ENCODE peak calls at places on chromosomes 11 and 22, in five cellular contexts. B is epithelial cell of esophagus, F is cardiac muscle cell, Q is fibroblast of pulmonary artery, A is neuronal stem cell. L is an unnamed sample.

GRCh38 chr11:116960916-116961315 is 123.5 kb upstream of the APOA1 start:
- DNase-seq in Q (peak; percentile 46), B (peak; percentile 66), F (peak; percentile 54), A (no peak), L (no peak)

GRCh38 chr11:76670475-76671235 is at the start of gene LRRC32:
- DNase-seq in A (peak; percentile 38), B (peak; percentile 23), F (peak; percentile 55), Q (no peak), L (no peak)

GRCh38 chr22:47043835-47044721 is 281.6 kb downstream of the TBC1D22A start:
- DNase-seq in Q (peak; percentile 39), A (no peak), B (peak; percentile 58), F (peak; percentile 28), L (no peak)

GRCh38 chr22:48370508-48371325 is 1457.0 kb downstream of the BRD1 start:
- DNase-seq in Q (no peak), F (no peak), A (no peak), B (no peak), L (no peak)

GRCh38 chr11:100735949-100736675 is 49.0 kb downstream of the ARHGAP42 start:
- DNase-seq in B (peak; percentile 29), A (no peak), Q (peak; percentile 62), F (peak; percentile 59), L (no peak)

GRCh38 chr11:441418-442274 is at the start of gene ANO9:
- DNase-seq in B (peak; percentile 53), F (no peak), Q (no peak), A (no peak), L (peak; percentile 76)

GRCh38 chr11:84316866-84317560 is 1030.8 kb upstream of the CCDC90B start:
- DNase-seq in B (peak; percentile 22), A (peak; percentile 21), Q (peak; percentile 71), F (peak; percentile 35), L (no peak)

GRCh38 chr22:38327396-38327795 is 10.2 kb upstream of the CSNK1E start:
- DNase-seq in A (no peak), Q (no peak), B (peak; percentile 17), F (no peak), L (no peak)

GRCh38 chr11:57792060-57792541 is 30.5 kb downstream of the CTNND1 start:
- DNase-seq in A (no peak), F (peak; percentile 49), B (peak; percentile 60), Q (no peak), L (peak; percentile 86)

GRCh38 chr11:14371249-14371648 is 12.3 kb upstream of the RRAS2 start:
- DNase-seq in B (no peak), A (no peak), F (no peak), Q (no peak), L (no peak)

GRCh38 chr22:17922925-17923898 is 101.1 kb downstream of the MICAL3 start:
- DNase-seq in Q (peak; percentile 84), F (peak; percentile 89), A (no peak), B (no peak), L (no peak)

GRCh38 chr11:118001494-118001971 is 15.3 kb downstream of the IL10RA start:
- DNase-seq in A (no peak), B (no peak), F (no peak), Q (no peak), L (no peak)

GRCh38 chr11:10450451-10451398 is 4.3 kb upstream of the AMPD3 start:
- DNase-seq in A (peak; percentile 40), Q (peak; percentile 26), F (peak; percentile 41), B (peak; percentile 57), L (peak; percentile 57)

GRCh38 chr11:130514316-130514715 is 65.9 kb downstream of the ADAMTS15 start:
- DNase-seq in B (no peak), A (no peak), Q (peak; percentile 31), F (peak; percentile 73), L (no peak)

GRCh38 chr11:45541693-45542434 is 123.6 kb downstream of the CHST1 start:
- DNase-seq in Q (no peak), B (no peak), F (no peak), A (no peak), L (no peak)

GRCh38 chr11:72970557-72971118 is 156.4 kb downstream of the ATG16L2 start:
- DNase-seq in A (no peak), B (no peak), Q (no peak), F (peak; percentile 35), L (no peak)

GRCh38 chr11:78000193-78000592 is 5.7 kb upstream of the INTS4 start:
- DNase-seq in B (peak; percentile 72), A (no peak), F (peak; percentile 88), Q (peak; percentile 88), L (peak; percentile 42)

GRCh38 chr11:134224710-134225662 is 515 bp downstream of the VPS26B start:
- DNase-seq in Q (peak; percentile 28), B (peak; percentile 33), F (peak; percentile 61), A (peak; percentile 29), L (peak; percentile 57)

GRCh38 chr22:41949297-41949965 is 2.5 kb upstream of the CENPM start:
- DNase-seq in A (no peak), Q (no peak), B (no peak), F (no peak), L (no peak)

GRCh38 chr11:120024046-120024445 is 113.9 kb downstream of the TRIM29 start:
- DNase-seq in A (no peak), B (no peak), F (no peak), Q (no peak), L (no peak)

GRCh38 chr11:47234669-47235075 is 13.9 kb downstream of the ACP2 start:
- DNase-seq in A (no peak), Q (peak; percentile 41), F (peak; percentile 59), B (no peak), L (peak; percentile 56)

GRCh38 chr11:36953986-36954385 is 355.9 kb upstream of the RAG2 start:
- DNase-seq in A (no peak), F (peak; percentile 7), Q (peak; percentile 18), B (peak; percentile 15), L (no peak)

GRCh38 chr11:1151366-1152315 is 6.1 kb upstream of the MUC5AC start:
- DNase-seq in B (no peak), A (no peak), F (no peak), Q (no peak), L (no peak)

GRCh38 chr11:30735946-30736345 is 149.8 kb upstream of the MPPED2 start:
- DNase-seq in A (no peak), F (no peak), Q (no peak), B (no peak), L (no peak)

GRCh38 chr11:69361048-69361447 is 67.1 kb downstream of the MYEOV start:
- DNase-seq in B (no peak), A (no peak), Q (no peak), F (no peak), L (no peak)

GRCh38 chr11:78825531-78825930 is 250.9 kb upstream of the NARS2 start:
- DNase-seq in A (no peak), Q (no peak), B (no peak), F (peak; percentile 22), L (no peak)

GRCh38 chr22:47144076-47144765 is 381.8 kb downstream of the TBC1D22A start:
- DNase-seq in F (no peak), A (no peak), B (no peak), Q (no peak), L (no peak)

GRCh38 chr11:34501962-34502361 is 11.6 kb downstream of the ELF5 start:
- DNase-seq in Q (no peak), F (peak; percentile 30), B (no peak), A (no peak), L (no peak)

GRCh38 chr22:42655693-42656092 is 6.5 kb upstream of the CYB5R3 start:
- DNase-seq in B (no peak), Q (no peak), A (no peak), F (no peak), L (no peak)

GRCh38 chr11:33797879-33798278 is 23.6 kb upstream of the FBXO3 start:
- DNase-seq in Q (no peak), A (no peak), F (no peak), B (no peak), L (no peak)

GRCh38 chr22:24996420-24996952 is 44.0 kb downstream of the KIAA1671 start:
- DNase-seq in A (peak; percentile 41), B (peak; percentile 42), F (peak; percentile 45), Q (peak; percentile 48), L (no peak)

GRCh38 chr11:61343792-61344745 is 11.0 kb downstream of the TKFC start:
- DNase-seq in Q (no peak), A (no peak), B (no peak), F (no peak), L (no peak)

GRCh38 chr22:46370584-46371373 is 35.3 kb downstream of the TRMU start:
- DNase-seq in A (no peak), B (no peak), Q (no peak), F (no peak), L (peak; percentile 65)

GRCh38 chr11:64072871-64073270 is 37.1 kb downstream of the FLRT1 start:
- DNase-seq in B (no peak), Q (no peak), A (no peak), F (no peak), L (no peak)
- H3K4me3 ChIP-seq in B (no peak overlapping the region), Q (no peak overlapping the region), A (no peak overlapping the region), F (no peak overlapping the region), L (no peak overlapping the region)

GRCh38 chr11:86068138-86068861 is 584 bp downstream of the PICALM start:
- DNase-seq in B (peak; percentile 35), Q (no peak), F (peak; percentile 50), A (peak; percentile 23), L (no peak)

GRCh38 chr11:86067230-86068137 is 1.4 kb downstream of the PICALM start:
- DNase-seq in A (no peak), B (peak; percentile 42), F (no peak), Q (no peak), L (no peak)

GRCh38 chr11:86066606-86067229 is 2.2 kb downstream of the PICALM start:
- DNase-seq in Q (no peak), B (no peak), A (no peak), F (no peak), L (no peak)

GRCh38 chr11:86064236-86064803 is 4.6 kb downstream of the PICALM start:
- DNase-seq in F (no peak), A (no peak), B (peak; percentile 68), Q (no peak), L (no peak)

DNA sequence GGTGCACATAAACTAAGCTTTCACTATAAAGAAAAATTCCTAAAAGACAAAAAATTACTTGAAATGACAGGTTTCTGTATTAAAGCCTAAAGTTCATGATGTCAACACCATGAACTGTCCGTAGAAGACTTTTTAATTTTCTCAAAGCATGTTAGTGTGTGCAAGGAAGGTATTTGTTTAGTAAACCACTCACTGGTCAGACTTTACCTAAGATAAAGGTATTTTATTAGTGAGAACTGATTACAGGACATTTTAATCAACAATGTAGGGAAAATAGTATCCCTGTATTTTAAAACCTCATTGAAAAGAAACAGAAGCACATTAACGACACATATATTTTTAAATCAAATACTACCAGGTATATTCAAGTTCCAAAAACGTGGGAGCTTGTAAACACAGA is 2.9 kb downstream of the PICALM start:
- DNase-seq in A (no peak), Q (no peak), B (no peak), F (no peak), L (no peak)
- H3K4me3 ChIP-seq in A (peak overlapping the region; percentile 85), Q (peak overlapping the region; percentile 93), B (peak overlapping the region; percentile 85), F (peak overlapping the region; percentile 83), L (peak overlapping the region; percentile 94)

GRCh38 chr22:26197427-26197826 is 28.2 kb downstream of the SEZ6L start:
- DNase-seq in A (no peak), Q (no peak), F (no peak), B (no peak), L (no peak)
- H3K4me3 ChIP-seq in A (no peak overlapping the region), Q (no peak overlapping the region), F (no peak overlapping the region), B (no peak overlapping the region), L (no peak overlapping the region)

GRCh38 chr11:75069473-75069872 is 27.2 kb downstream of the OR2AT4 start:
- DNase-seq in B (no peak), A (no peak), F (no peak), Q (no peak), L (no peak)
- H3K4me3 ChIP-seq in B (no peak overlapping the region), A (no peak overlapping the region), F (no peak overlapping the region), Q (no peak overlapping the region), L (no peak overlapping the region)